ENCODE peak calls at places on chromosomes 7 and 10, in five cellular contexts. One of them, this sample, is unnamed.

GRCh38 chr7:2381227-2381626 is 22.2 kb upstream of the CHST12 start:
- DNase-seq in stimulated activated CD8-positive, alpha-beta memory T cell treated with anti-CD3 and anti-CD28 coated beads, Interleukin-7, amount 100 ng/mL, for 48 hours: no peak
- DNase-seq in suprapubic skin: no peak
- DNase-seq in pons: no peak
- DNase-seq in GM10248: no peak
- DNase-seq in this sample: no peak

GRCh38 chr10:103547391-103547946 is 54.0 kb downstream of the NEURL1 start:
- DNase-seq in stimulated activated CD8-positive, alpha-beta memory T cell treated with anti-CD3 and anti-CD28 coated beads, Interleukin-7, amount 100 ng/mL, for 48 hours: no peak
- DNase-seq in pons: no peak
- DNase-seq in GM10248: no peak
- DNase-seq in suprapubic skin: peak
- DNase-seq in this sample: no peak

GRCh38 chr7:159160450-159160849 is 15.8 kb upstream of the VIPR2 start:
- DNase-seq in pons: no peak
- DNase-seq in suprapubic skin: no peak
- DNase-seq in stimulated activated CD8-positive, alpha-beta memory T cell treated with anti-CD3 and anti-CD28 coated beads, Interleukin-7, amount 100 ng/mL, for 48 hours: no peak
- DNase-seq in GM10248: no peak
- DNase-seq in this sample: no peak

GRCh38 chr7:100859856-100860255 is 7.3 kb upstream of the TRIP6 start:
- DNase-seq in stimulated activated CD8-positive, alpha-beta memory T cell treated with anti-CD3 and anti-CD28 coated beads, Interleukin-7, amount 100 ng/mL, for 48 hours: no peak
- DNase-seq in pons: no peak
- DNase-seq in GM10248: no peak
- DNase-seq in suprapubic skin: no peak
- DNase-seq in this sample: no peak

GRCh38 chr7:16811555-16811954 is 6.8 kb upstream of the AGR2 start:
- DNase-seq in GM10248: no peak
- DNase-seq in stimulated activated CD8-positive, alpha-beta memory T cell treated with anti-CD3 and anti-CD28 coated beads, Interleukin-7, amount 100 ng/mL, for 48 hours: no peak
- DNase-seq in pons: no peak
- DNase-seq in suprapubic skin: no peak
- DNase-seq in this sample: no peak

GRCh38 chr10:122931088-122931958 is 20.9 kb downstream of the FAM24A start:
- DNase-seq in pons: no peak
- DNase-seq in suprapubic skin: no peak
- DNase-seq in GM10248: no peak
- DNase-seq in stimulated activated CD8-positive, alpha-beta memory T cell treated with anti-CD3 and anti-CD28 coated beads, Interleukin-7, amount 100 ng/mL, for 48 hours: no peak
- DNase-seq in this sample: no peak

GRCh38 chr7:38330861-38331709 is 57.6 kb upstream of the TARP start:
- DNase-seq in stimulated activated CD8-positive, alpha-beta memory T cell treated with anti-CD3 and anti-CD28 coated beads, Interleukin-7, amount 100 ng/mL, for 48 hours: no peak
- DNase-seq in suprapubic skin: no peak
- DNase-seq in pons: no peak
- DNase-seq in GM10248: no peak
- DNase-seq in this sample: no peak

GRCh38 chr7:133320887-133321286 is 68.0 kb downstream of the EXOC4 start:
- DNase-seq in suprapubic skin: no peak
- DNase-seq in stimulated activated CD8-positive, alpha-beta memory T cell treated with anti-CD3 and anti-CD28 coated beads, Interleukin-7, amount 100 ng/mL, for 48 hours: no peak
- DNase-seq in GM10248: no peak
- DNase-seq in pons: no peak
- DNase-seq in this sample: no peak

GRCh38 chr10:44752451-44753441 is 158.4 kb upstream of the TMEM72 start:
- DNase-seq in pons: peak
- DNase-seq in stimulated activated CD8-positive, alpha-beta memory T cell treated with anti-CD3 and anti-CD28 coated beads, Interleukin-7, amount 100 ng/mL, for 48 hours: no peak
- DNase-seq in suprapubic skin: no peak
- DNase-seq in GM10248: no peak
- DNase-seq in this sample: no peak

GRCh38 chr7:47354831-47355541 is 226.9 kb downstream of the TNS3 start:
- DNase-seq in pons: no peak
- DNase-seq in GM10248: no peak
- DNase-seq in suprapubic skin: peak
- DNase-seq in stimulated activated CD8-positive, alpha-beta memory T cell treated with anti-CD3 and anti-CD28 coated beads, Interleukin-7, amount 100 ng/mL, for 48 hours: no peak
- DNase-seq in this sample: no peak

This sample was measured in activated naive CD4-positive, alpha-beta T cell treated with anti-CD3 and anti-CD28 coated beads, Interleukin-2, amount 50 U/mL, for 72 hours.